ENCODE peak calls at places on chromosomes 2 and 18, in five cellular contexts. T is mammary epithelial cell, E is T-helper 2 cell, L is GDM1, K is brain microvascular endothelial cell. M is an unnamed sample.

GRCh38 chr2:149005471-149006077 is 32.9 kb upstream of the LYPD6B start:
- DNase-seq in E (no peak), L (no peak), T (no peak), K (no peak), M (no peak)

GRCh38 chr18:1929720-1930119 is 641.6 kb downstream of the METTL4 start:
- DNase-seq in T (no peak), E (no peak), K (no peak), L (no peak), M (no peak)

GRCh38 chr2:69196327-69197117 is 183.5 kb downstream of the ANTXR1 start:
- DNase-seq in E (no peak), K (peak), L (no peak), T (peak), M (no peak)

GRCh38 chr18:50162486-50163304 is 32.3 kb downstream of the MYO5B start:
- DNase-seq in T (peak), K (no peak), L (no peak), E (no peak), M (no peak)

GRCh38 chr2:37523861-37524362 is 147.5 kb downstream of the CDC42EP3 start:
- DNase-seq in E (no peak), T (peak), K (peak), L (no peak), M (peak)

GRCh38 chr18:4636957-4637356 is 181.8 kb upstream of the DLGAP1 start:
- DNase-seq in L (no peak), T (no peak), E (no peak), K (no peak), M (no peak)

GRCh38 chr2:16774091-16774490 is 108.5 kb upstream of the CYRIA start:
- DNase-seq in T (no peak), L (no peak), K (no peak), E (no peak), M (no peak)

GRCh38 chr2:239002591-239002959 is 154.7 kb downstream of the TWIST2 start:
- DNase-seq in K (no peak), L (no peak), T (no peak), E (no peak), M (no peak)

GRCh38 chr2:175203621-175204496 is 22.3 kb upstream of the ATP5MC3 start:
- DNase-seq in L (peak), E (no peak), T (peak), K (peak), M (no peak)

GRCh38 chr2:216626168-216626874 is 6.9 kb upstream of the IGFBP2 start:
- DNase-seq in L (no peak), E (no peak), T (no peak), K (no peak), M (no peak)

GRCh38 chr2:163657257-163657656 is 78.6 kb downstream of the FIGN start:
- DNase-seq in K (peak), T (peak), L (no peak), E (no peak), M (no peak)

GRCh38 chr2:142952793-142953192 is 75.3 kb downstream of the KYNU start:
- DNase-seq in T (no peak), L (no peak), K (no peak), E (no peak), M (no peak)

GRCh38 chr2:28449489-28450395 is 46.1 kb upstream of the PLB1 start:
- DNase-seq in L (no peak), T (peak), E (no peak), K (peak), M (no peak)

GRCh38 chr2:30453498-30453897 is 6.5 kb downstream of the LCLAT1 start:
- DNase-seq in K (no peak), E (no peak), L (no peak), T (no peak), M (no peak)

GRCh38 chr2:128260239-128261138 is 58.2 kb downstream of the HS6ST1 start:
- DNase-seq in T (peak), L (no peak), K (peak), E (no peak), M (no peak)

GRCh38 chr2:241653210-241653750 is 15.8 kb downstream of the ATG4B start:
- DNase-seq in T (no peak), K (no peak), L (no peak), E (no peak), M (no peak)

GRCh38 chr18:489244-490023 is 11.1 kb downstream of the COLEC12 start:
- DNase-seq in E (no peak), K (peak), T (no peak), L (no peak), M (no peak)

GRCh38 chr2:64222351-64222750 is 78.1 kb upstream of the PELI1 start:
- DNase-seq in T (peak), K (peak), L (no peak), E (no peak), M (no peak)

GRCh38 chr2:69483696-69484095 is 46.5 kb upstream of the NFU1 start:
- DNase-seq in T (no peak), L (no peak), E (no peak), K (no peak), M (no peak)

GRCh38 chr2:48444404-48444803 is 85.5 kb upstream of the STON1 start:
- DNase-seq in K (no peak), E (no peak), T (no peak), L (no peak), M (no peak)

GRCh38 chr18:46418657-46419260 is 238.3 kb downstream of the LOXHD1 start:
- DNase-seq in E (no peak), L (no peak), T (no peak), K (no peak), M (no peak)

GRCh38 chr2:34102359-34102758 is 503.3 kb upstream of the FAM98A start:
- DNase-seq in T (peak), L (no peak), K (peak), E (no peak), M (no peak)

GRCh38 chr18:36786686-36787085 is 42.1 kb downstream of the TPGS2 start:
- DNase-seq in L (no peak), T (peak), E (no peak), K (peak), M (no peak)

GRCh38 chr2:204871246-204871953 is 326.1 kb downstream of the PARD3B start:
- DNase-seq in E (no peak), K (no peak), L (no peak), T (peak), M (no peak)

GRCh38 chr2:174833737-174834136 is 69.5 kb upstream of the CHRNA1 start:
- DNase-seq in K (no peak), E (no peak), L (no peak), T (peak), M (no peak)

GRCh38 chr18:2908166-2908945 is 61.5 kb downstream of the EMILIN2 start:
- DNase-seq in E (no peak), K (no peak), T (no peak), L (no peak), M (no peak)

M was measured in GF-D8.